ENCODE peak calls at places on chromosomes 5 and 9, in seven cellular contexts. H is CD8-positive, alpha-beta T cell; Y is mammary epithelial cell; C is PC-9; W is H1; P is endodermal cell; T is GM13977. X is an unnamed sample.

GRCh38 chr5:135443329-135443960 is 3.7 kb downstream of the DCANP1 start:
- DNase-seq in T (no peak), P (peak), Y (no peak), H (no peak), C (no peak), W (no peak), X (no peak)

GRCh38 chr5:142404046-142404477 is 79.2 kb upstream of the SPRY4 start:
- DNase-seq in P (no peak), W (no peak), Y (no peak), C (no peak), H (no peak), T (no peak), X (peak)

GRCh38 chr5:141940695-141941271 is 17.1 kb downstream of the DELE1 start:
- DNase-seq in Y (no peak), T (no peak), C (no peak), W (no peak), P (no peak), H (no peak), X (no peak)

GRCh38 chr9:127451681-127452480 is 571 bp downstream of the LRSAM1 start:
- DNase-seq in Y (peak), T (peak), P (peak), C (peak), H (peak), W (no peak), X (peak)

GRCh38 chr9:120571443-120572257 is 8.3 kb downstream of the CDK5RAP2 start:
- DNase-seq in T (no peak), W (no peak), H (no peak), Y (no peak), P (no peak), C (no peak), X (no peak)

GRCh38 chr9:98365227-98365669 is 109.8 kb upstream of the TBC1D2 start:
- DNase-seq in C (no peak), Y (peak), P (peak), H (no peak), W (no peak), T (no peak), X (peak)

GRCh38 chr9:19998153-19998552 is 209.3 kb upstream of the SLC24A2 start:
- DNase-seq in C (no peak), H (no peak), Y (no peak), P (no peak), W (no peak), T (no peak), X (peak)

GRCh38 chr5:91076138-91076537 is 307.0 kb downstream of the ARRDC3 start:
- DNase-seq in P (no peak), H (no peak), Y (no peak), C (no peak), W (no peak), T (no peak), X (no peak)

GRCh38 chr5:153749941-153750340 is 259.5 kb downstream of the GRIA1 start:
- DNase-seq in Y (no peak), W (no peak), T (no peak), C (no peak), P (no peak), H (no peak), X (no peak)

GRCh38 chr9:89377411-89377810 is 59.1 kb downstream of the SECISBP2 start:
- DNase-seq in P (no peak), Y (no peak), C (no peak), W (no peak), H (no peak), T (no peak), X (no peak)

GRCh38 chr9:131280660-131281059 is 4.3 kb upstream of the FAM78A start:
- DNase-seq in W (no peak), C (no peak), T (no peak), H (no peak), P (no peak), Y (no peak), X (no peak)

GRCh38 chr5:149429839-149430721 is 51.0 kb upstream of the IL17B start:
- DNase-seq in Y (no peak), P (peak), W (no peak), H (no peak), C (no peak), T (peak), X (no peak)

GRCh38 chr5:125525356-125525755 is 778.9 kb upstream of the ZNF608 start:
- DNase-seq in P (no peak), Y (peak), H (no peak), T (no peak), C (no peak), W (no peak), X (peak)

GRCh38 chr5:68478306-68479091 is 262.9 kb downstream of the PIK3R1 start:
- DNase-seq in P (no peak), Y (no peak), W (no peak), T (no peak), C (no peak), H (no peak), X (no peak)

GRCh38 chr9:14316574-14317304 is 2.8 kb upstream of the NFIB start:
- DNase-seq in T (no peak), P (peak), Y (no peak), W (no peak), H (no peak), C (no peak), X (no peak)

GRCh38 chr5:53556001-53556400 is 4.4 kb upstream of the NDUFS4 start:
- DNase-seq in Y (no peak), T (no peak), P (no peak), H (no peak), C (no peak), W (no peak), X (no peak)

GRCh38 chr5:137651022-137651421 is 84.9 kb downstream of the KLHL3 start:
- DNase-seq in W (no peak), C (no peak), Y (no peak), T (no peak), P (no peak), H (no peak), X (peak)

GRCh38 chr5:138470322-138471285 is 5.3 kb downstream of the EGR1 start:
- DNase-seq in H (no peak), P (no peak), C (peak), T (no peak), Y (peak), W (no peak), X (peak)

GRCh38 chr5:78511116-78511906 is 137.3 kb downstream of the LHFPL2 start:
- DNase-seq in H (no peak), W (no peak), T (no peak), Y (no peak), P (no peak), C (no peak), X (no peak)

GRCh38 chr9:22147818-22148573 is 138.9 kb upstream of the CDKN2B start:
- DNase-seq in T (no peak), P (no peak), Y (peak), C (no peak), H (no peak), W (no peak), X (peak)

DNA sequence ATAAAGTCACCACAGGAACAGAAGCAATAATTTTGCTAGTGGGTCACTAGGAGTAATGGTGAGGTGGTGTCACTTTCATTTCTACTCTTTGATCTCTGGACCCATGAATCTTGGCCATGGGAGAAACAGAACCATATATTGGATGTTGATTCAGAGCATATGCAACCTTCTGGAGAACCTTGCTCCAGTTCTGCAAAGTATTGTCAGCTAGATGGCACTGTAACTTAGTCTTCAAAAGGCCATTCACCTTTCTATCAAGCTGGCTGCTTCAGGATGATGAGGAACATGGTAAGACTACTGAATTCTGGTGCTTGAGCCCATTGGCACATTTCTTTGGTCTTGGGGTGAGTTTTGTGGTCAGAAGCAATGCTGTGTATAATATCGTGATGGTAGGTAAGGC is 129.1 kb upstream of the FBN2 start:
- DNase-seq in T (no peak), P (no peak), C (no peak), W (no peak), H (no peak), Y (no peak), X (peak)
- TF ChIP-seq CTCF in T (peak), P (peak), C (no peak), W (peak), H (no peak), Y (no peak), X (peak)

GRCh38 chr9:38018230-38018963 is 50.6 kb downstream of the SHB start:
- DNase-seq in W (no peak), T (no peak), C (no peak), H (no peak), Y (no peak), P (no peak), X (no peak)

GRCh38 chr9:38017885-38018186 is 51.2 kb downstream of the SHB start:
- DNase-seq in H (no peak), T (no peak), Y (no peak), W (no peak), P (no peak), C (no peak), X (no peak)

GRCh38 chr9:38018964-38019602 is 49.9 kb downstream of the SHB start:
- DNase-seq in T (no peak), C (peak), P (no peak), W (no peak), H (no peak), Y (peak), X (peak)

GRCh38 chr9:38016375-38017120 is 52.5 kb downstream of the SHB start:
- DNase-seq in C (no peak), T (no peak), Y (peak), P (no peak), H (no peak), W (no peak), X (no peak)

GRCh38 chr9:38017149-38017884 is 51.7 kb downstream of the SHB start:
- DNase-seq in T (no peak), C (peak), W (peak), P (peak), Y (peak), H (no peak), X (peak)
- TF ChIP-seq CTCF in T (no peak), C (peak), W (peak), P (peak), Y (peak), H (no peak), X (peak)

DNA sequence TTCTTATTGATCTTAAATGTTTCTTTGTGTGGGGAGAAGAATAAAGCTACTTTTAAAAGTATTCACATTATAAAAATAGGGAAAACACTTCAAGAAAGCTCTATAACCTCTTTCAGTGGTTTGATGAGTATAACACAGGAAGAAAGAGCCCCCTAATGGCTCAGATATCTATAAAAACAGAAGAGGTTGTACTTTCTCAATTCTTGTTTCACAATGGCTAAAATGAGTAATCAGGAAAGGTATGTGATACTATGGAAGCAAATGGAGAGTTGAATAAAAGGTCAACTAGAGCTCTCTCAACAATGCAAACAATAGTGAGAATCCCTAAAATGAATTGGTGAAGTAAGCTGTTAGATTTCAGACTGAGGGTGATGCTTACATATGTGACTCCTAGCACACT is 584.6 kb upstream of the CDH18 start:
- DNase-seq in C (peak), Y (peak), P (no peak), T (no peak), W (no peak), H (no peak), X (peak)
- TF ChIP-seq CTCF in C (peak), Y (peak), P (peak), T (peak), W (no peak), H (no peak), X (no peak)

DNA sequence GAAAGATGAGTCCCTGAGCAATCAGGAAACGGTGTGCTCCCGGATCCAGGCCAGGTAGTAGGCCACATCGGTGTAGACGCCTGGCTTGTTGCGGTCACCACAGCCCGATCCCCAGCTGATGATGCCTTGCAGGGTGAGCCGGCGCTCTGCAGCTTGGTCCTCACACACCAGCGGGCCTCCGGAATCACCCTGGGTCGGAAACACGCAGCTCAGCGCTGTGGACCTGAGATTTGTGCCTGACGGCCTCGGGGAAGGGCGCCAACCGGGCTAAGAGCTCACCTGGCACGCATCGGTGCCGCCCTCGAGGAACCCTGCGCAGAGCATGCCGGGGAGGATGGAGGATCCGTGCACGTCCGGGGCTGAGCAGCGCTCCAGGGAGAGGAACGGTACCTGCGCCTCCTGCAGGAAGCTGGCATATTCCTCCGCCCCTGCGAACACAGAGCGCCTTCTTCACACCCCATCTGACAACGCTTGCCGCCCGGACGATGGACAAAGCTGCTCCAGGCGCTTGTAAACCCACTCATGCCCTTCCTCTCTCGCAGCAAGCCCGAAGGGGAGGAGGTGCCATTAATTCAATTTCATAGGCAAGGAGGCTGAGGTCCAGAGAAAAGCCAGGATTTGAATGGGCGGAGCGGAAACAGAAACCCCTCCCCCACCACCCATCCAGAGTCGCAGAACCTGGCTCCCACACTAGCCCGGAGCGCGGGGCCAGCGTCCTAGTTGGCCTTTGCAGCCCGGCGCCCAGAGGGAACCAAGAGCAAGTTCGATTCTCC is 2.0 kb upstream of the PFN3 start:
- DNase-seq in P (peak), T (peak), W (peak), Y (peak), H (peak), C (peak), X (peak)
- TF ChIP-seq CTCF in P (peak), T (peak), W (peak), Y (peak), H (no peak), C (peak), X (peak)

DNA sequence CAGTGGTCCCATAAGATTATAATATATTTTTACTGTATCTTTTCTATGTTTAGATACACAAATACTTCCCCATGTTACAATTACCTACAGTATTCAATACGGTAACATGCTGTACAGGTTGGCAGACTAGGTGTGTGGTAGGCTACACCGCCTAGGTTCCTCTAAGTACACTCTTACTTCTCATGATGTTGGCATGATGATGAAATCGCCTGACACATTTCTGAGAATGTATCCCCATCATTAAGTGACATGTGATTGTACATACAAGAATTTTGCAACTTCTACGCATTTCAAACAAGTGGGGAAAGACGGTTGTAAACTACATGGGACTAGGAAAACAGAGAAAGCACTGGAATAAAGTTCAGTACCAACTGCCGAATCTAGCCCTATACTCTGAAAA is 53.3 kb downstream of the SETX start:
- DNase-seq in C (no peak), P (no peak), Y (no peak), T (no peak), H (no peak), W (no peak), X (peak)
- TF ChIP-seq CTCF in C (no peak), P (no peak), Y (no peak), T (no peak), H (no peak), W (no peak), X (no peak)

GRCh38 chr5:181186902-181187499 is 18.0 kb downstream of the TRIM7 start:
- DNase-seq in H (no peak), W (no peak), Y (no peak), P (no peak), C (peak), T (no peak), X (no peak)

GRCh38 chr5:181187500-181188213 is 17.3 kb downstream of the TRIM7 start:
- DNase-seq in T (no peak), C (peak), H (peak), Y (peak), P (peak), W (no peak), X (peak)

GRCh38 chr5:181189363-181189961 is 15.5 kb downstream of the TRIM7 start:
- DNase-seq in Y (peak), W (no peak), H (peak), T (no peak), C (no peak), P (no peak), X (no peak)

GRCh38 chr5:181189962-181190710 is 14.9 kb downstream of the TRIM7 start:
- DNase-seq in Y (no peak), P (peak), H (peak), T (no peak), W (no peak), C (no peak), X (no peak)

DNA sequence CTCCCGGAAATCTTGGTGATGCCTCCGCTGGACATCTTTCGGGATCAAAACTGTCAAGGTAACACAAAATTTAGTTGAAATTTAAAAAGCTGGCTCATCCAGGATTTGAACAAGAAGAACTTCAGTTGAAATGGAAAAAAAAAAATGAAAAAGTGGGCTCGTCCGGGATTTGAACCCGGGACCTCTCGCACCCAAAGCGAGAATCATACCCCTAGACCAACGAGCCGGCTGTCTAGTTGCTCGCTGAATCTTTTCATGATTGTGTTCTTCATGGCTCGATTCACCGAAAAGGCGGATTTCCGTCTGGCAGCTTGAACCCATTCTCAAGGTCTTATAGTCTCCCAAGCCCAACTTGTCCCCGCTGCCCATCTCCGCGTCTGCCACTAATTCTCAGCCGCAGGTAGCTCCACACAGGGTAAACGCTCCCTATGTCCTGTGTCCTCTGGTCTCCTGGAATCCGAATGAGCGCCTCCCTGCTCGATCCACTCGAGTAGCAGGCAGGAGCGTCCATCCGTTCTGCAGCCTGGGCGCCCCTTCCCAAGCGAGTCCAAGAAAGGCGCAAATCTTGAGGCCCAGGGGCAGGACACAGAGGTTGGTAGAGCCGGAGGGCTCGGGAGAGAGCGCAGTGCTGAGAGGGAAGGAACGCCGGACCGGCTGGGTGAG is 16.2 kb downstream of the TRIM7 start:
- DNase-seq in H (peak), C (peak), T (no peak), Y (peak), W (no peak), P (peak), X (peak)
- TF ChIP-seq CTCF in H (no peak), C (no peak), T (no peak), Y (no peak), W (no peak), P (no peak), X (no peak)

DNA sequence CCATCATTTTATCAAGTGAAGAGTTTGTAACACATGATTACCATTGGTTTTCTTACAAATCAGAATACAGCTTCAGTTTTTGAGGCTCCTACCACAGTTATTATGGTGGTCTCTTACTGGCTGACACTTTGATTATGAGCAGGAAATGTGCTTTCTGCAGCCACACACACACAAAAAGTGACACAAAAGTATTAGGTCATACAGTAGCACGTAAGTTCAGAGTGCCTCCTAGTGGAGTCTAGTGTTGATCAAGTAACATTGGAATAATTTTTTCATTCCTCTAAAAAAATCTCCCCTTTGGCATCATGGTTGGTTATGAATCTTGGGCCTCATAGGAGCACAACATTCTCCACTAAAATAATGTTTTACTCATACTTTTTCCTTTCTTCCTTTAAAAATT is 37.6 kb downstream of the PAM start:
- DNase-seq in W (no peak), Y (no peak), T (no peak), H (no peak), P (no peak), C (no peak), X (peak)
- TF ChIP-seq CTCF in W (no peak), Y (peak), T (no peak), H (no peak), P (peak), C (no peak), X (peak)